ENCODE peak calls at places on chromosomes 6 and 20, in ten cellular contexts. L is CD4-positive, alpha-beta memory T cell; S is IMR-90; Y is A549; G is HepG2; J is gastrocnemius medialis; R is ascending aorta; W is HCT116; E is lung; N is endothelial cell of umbilical vein. H is an unnamed sample.

GRCh38 chr20:13113731-13114130 is 105.0 kb downstream of the SPTLC3 start:
- DNase-seq in L (no peak), S (no peak), Y (no peak), G (no peak), J (no peak), R (no peak), W (no peak), E (no peak), N (no peak), H (no peak)

GRCh38 chr6:10278786-10279185 is 136.1 kb downstream of the TFAP2A start:
- DNase-seq in L (no peak), S (no peak), Y (no peak), G (no peak), J (peak; percentile 13), R (no peak), W (no peak), E (no peak), N (no peak), H (no peak)

GRCh38 chr20:35318502-35319157 is 26.4 kb upstream of the FAM83C start:
- DNase-seq in L (no peak), S (peak; percentile 90), Y (peak; percentile 87), G (peak; percentile 71), J (peak; percentile 80), R (no peak), W (peak; percentile 89), E (peak; percentile 56), N (peak; percentile 74), H (no peak)

GRCh38 chr6:31946370-31946885 is 533 bp downstream of the CFB start:
- DNase-seq in L (no peak), S (no peak), Y (no peak), G (no peak), J (no peak), R (no peak), W (no peak), E (no peak), N (no peak), H (no peak)

GRCh38 chr6:4342407-4343137 is 207.2 kb upstream of the ECI2 start:
- DNase-seq in L (no peak), S (peak; percentile 44), Y (no peak), G (no peak), J (no peak), R (no peak), W (no peak), E (no peak), N (no peak), H (no peak)

GRCh38 chr6:36685926-36686667 is 7.6 kb downstream of the CDKN1A start:
- DNase-seq in L (no peak), S (no peak), Y (no peak), G (no peak), J (peak; percentile 45), R (no peak), W (no peak), E (no peak), N (no peak), H (no peak)

GRCh38 chr20:47999166-47999565 is 213.9 kb upstream of the SULF2 start:
- DNase-seq in L (no peak), S (no peak), Y (no peak), G (no peak), J (no peak), R (no peak), W (no peak), E (no peak), N (no peak), H (no peak)

GRCh38 chr20:61608275-61609085 is 356.4 kb downstream of the CDH4 start:
- DNase-seq in L (no peak), S (peak; percentile 31), Y (peak; percentile 22), G (peak; percentile 43), J (no peak), R (no peak), W (no peak), E (no peak), N (no peak), H (no peak)

GRCh38 chr6:146357578-146358340 is 185.9 kb upstream of the RAB32 start:
- DNase-seq in L (no peak), S (peak; percentile 27), Y (peak; percentile 60), G (no peak), J (no peak), R (no peak), W (no peak), E (no peak), N (peak; percentile 91), H (no peak)

GRCh38 chr6:43020052-43020705 is 1.2 kb upstream of the RRP36 start:
- DNase-seq in L (no peak), S (no peak), Y (no peak), G (no peak), J (no peak), R (no peak), W (no peak), E (no peak), N (no peak), H (no peak)

GRCh38 chr20:13868331-13868730 is 83.5 kb downstream of the NDUFAF5 start:
- DNase-seq in L (no peak), S (peak; percentile 18), Y (peak; percentile 11), G (no peak), J (no peak), R (peak; percentile 77), W (no peak), E (no peak), N (no peak), H (no peak)

GRCh38 chr6:38542031-38542430 is 97.7 kb downstream of the BTBD9 start:
- DNase-seq in L (no peak), S (peak; percentile 91), Y (no peak), G (no peak), J (no peak), R (no peak), W (no peak), E (no peak), N (no peak), H (no peak)

GRCh38 chr6:81820979-81821378 is 68.5 kb upstream of the TENT5A start:
- DNase-seq in L (no peak), S (no peak), Y (no peak), G (no peak), J (no peak), R (no peak), W (no peak), E (no peak), N (no peak), H (peak; percentile 55)

GRCh38 chr20:40686893-40687292 is 2.1 kb downstream of the MAFB start:
- DNase-seq in L (no peak), S (no peak), Y (no peak), G (no peak), J (no peak), R (no peak), W (no peak), E (no peak), N (no peak), H (no peak)

GRCh38 chr20:40688129-40689099 is 622 bp downstream of the MAFB start:
- DNase-seq in L (no peak), S (peak; percentile 1), Y (peak; percentile 31), G (no peak), J (no peak), R (no peak), W (no peak), E (no peak), N (no peak), H (no peak)

GRCh38 chr20:40689100-40689942 is at the start of gene MAFB:
- DNase-seq in L (peak; percentile 5), S (peak; percentile 71), Y (peak; percentile 44), G (peak; percentile 74), J (peak; percentile 94), R (peak; percentile 97), W (no peak), E (peak; percentile 92), N (peak; percentile 95), H (peak; percentile 48)

GRCh38 chr20:40686434-40686882 is 2.6 kb downstream of the MAFB start:
- DNase-seq in L (no peak), S (no peak), Y (no peak), G (no peak), J (no peak), R (no peak), W (no peak), E (no peak), N (peak; percentile 16), H (no peak)

GRCh38 chr20:40687384-40688128 is 1.5 kb downstream of the MAFB start:
- DNase-seq in L (no peak), S (no peak), Y (no peak), G (no peak), J (peak; percentile 75), R (peak; percentile 77), W (no peak), E (peak; percentile 81), N (peak; percentile 52), H (no peak)
- H3K4me3 ChIP-seq in L (no peak overlapping the region), S (peak overlapping the region; percentile 28), Y (no peak overlapping the region), G (no peak overlapping the region), J (peak overlapping the region; percentile 69), R (peak overlapping the region; percentile 79), W (no peak overlapping the region), E (peak overlapping the region; percentile 57), N (peak overlapping the region; percentile 12), H (no peak overlapping the region)

DNA sequence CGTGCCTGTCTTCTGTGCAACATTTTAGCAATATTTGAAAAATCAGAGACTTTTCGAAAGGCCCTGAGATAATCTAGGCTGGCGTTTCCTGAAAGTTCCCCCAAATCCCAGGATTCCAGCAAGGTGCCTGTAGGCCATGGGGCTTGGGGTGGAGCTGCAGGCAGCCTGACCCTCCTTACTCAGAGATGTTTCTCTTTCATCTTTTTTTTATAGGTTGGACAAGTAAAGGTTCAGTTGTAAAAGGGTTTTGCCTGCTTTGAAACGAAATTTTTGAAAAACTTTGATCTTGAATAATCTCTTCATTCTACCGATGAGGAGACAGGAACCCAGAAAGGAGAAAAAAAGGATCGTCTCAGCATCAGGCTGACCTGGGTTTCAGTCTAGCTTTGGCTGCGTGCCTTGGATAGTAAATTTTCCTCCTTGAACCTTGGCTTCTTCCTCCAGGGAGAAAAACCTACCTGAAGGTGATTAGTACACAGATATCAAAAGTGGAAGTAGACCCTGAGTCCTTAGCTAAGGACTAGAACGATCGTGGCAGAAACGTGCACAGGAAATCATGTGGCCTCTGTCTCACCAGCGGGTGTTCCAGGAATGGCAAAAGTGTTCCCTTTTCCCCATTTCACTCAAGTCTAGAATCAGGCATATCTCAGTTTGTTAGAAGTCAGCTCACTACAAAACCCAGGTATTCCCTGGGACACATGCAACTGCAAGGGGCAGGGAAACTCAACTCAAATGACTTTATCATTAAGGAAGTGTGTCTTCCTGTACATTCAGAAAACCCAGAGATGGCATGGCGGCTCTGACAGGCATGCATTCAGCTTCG is 128.2 kb upstream of the PTPN1 start:
- DNase-seq in L (peak; percentile 26), S (no peak), Y (no peak), G (no peak), J (no peak), R (no peak), W (no peak), E (no peak), N (peak; percentile 31), H (no peak)
- H3K27ac ChIP-seq in L (peak overlapping the region; percentile 16), S (no peak overlapping the region), Y (peak overlapping the region; percentile 78), G (no peak overlapping the region), J (peak overlapping the region; percentile 93), R (no peak overlapping the region), W (no peak overlapping the region), E (peak overlapping the region; percentile 17), N (no peak overlapping the region), H (no peak overlapping the region)

GRCh38 chr6:26017567-26017966 is 55.0 kb downstream of the TRIM38 start:
- DNase-seq in L (peak; percentile 73), S (peak; percentile 95), Y (no peak), G (no peak), J (peak; percentile 37), R (peak; percentile 94), W (no peak), E (peak; percentile 59), N (peak; percentile 87), H (peak; percentile 49)
- H3K4me3 ChIP-seq in L (peak overlapping the region; percentile 30), S (peak overlapping the region; percentile 44), Y (no peak overlapping the region), G (no peak overlapping the region), J (peak overlapping the region; percentile 37), R (peak overlapping the region; percentile 73), W (no peak overlapping the region), E (peak overlapping the region; percentile 4), N (no peak overlapping the region), H (peak overlapping the region; percentile 51)

DNA sequence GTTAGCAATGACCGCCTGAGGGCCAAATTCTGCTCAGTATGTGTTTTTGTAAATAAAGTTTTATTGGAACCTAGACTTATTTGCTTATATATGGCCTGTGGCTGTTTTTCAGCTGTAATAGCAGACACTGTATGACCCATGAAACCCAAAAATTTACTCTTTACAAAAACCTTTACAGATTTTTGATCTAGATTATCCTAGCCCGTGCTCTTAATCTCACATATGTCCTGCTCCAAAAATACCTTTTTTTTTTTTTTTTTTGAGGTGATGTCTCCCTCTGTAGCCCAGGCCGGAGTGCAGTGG is 148.0 kb upstream of the ZNF217 start:
- DNase-seq in L (no peak), S (no peak), Y (no peak), G (no peak), J (no peak), R (no peak), W (no peak), E (no peak), N (no peak), H (no peak)
- H3K27ac ChIP-seq in L (no peak overlapping the region), S (no peak overlapping the region), Y (peak overlapping the region; percentile 89), G (no peak overlapping the region), J (no peak overlapping the region), R (no peak overlapping the region), W (no peak overlapping the region), E (no peak overlapping the region), N (no peak overlapping the region), H (no peak overlapping the region)

H was measured in CD4-positive, CD25-positive, alpha-beta regulatory T cell.